ENCODE peak calls at places on chromosomes 13 and 19, in four cellular contexts. Y is HepG2, U is WTC11, L is K562. X is an unnamed sample.

GRCh38 chr19:30078381-30078910 is 136.4 kb downstream of the URI1 start:
- DNase-seq in Y (no peak), U (no peak), L (no peak), X (no peak)

GRCh38 chr19:28670894-28671293 is 542.1 kb downstream of the UQCRFS1 start:
- DNase-seq in L (no peak), U (no peak), Y (no peak), X (no peak)

GRCh38 chr13:35838356-35838755 is 292.8 kb downstream of the DCLK1 start:
- DNase-seq in U (no peak), L (no peak), Y (no peak), X (no peak)

GRCh38 chr13:113351514-113352026 is 12.4 kb downstream of the GRTP1 start:
- DNase-seq in L (no peak), U (no peak), Y (no peak), X (no peak)

GRCh38 chr13:24323036-24323738 is 13.8 kb downstream of the C1QTNF9 start:
- DNase-seq in L (no peak), U (no peak), Y (no peak), X (no peak)

GRCh38 chr19:34847393-34847792 is 74.4 kb upstream of the ZNF599 start:
- DNase-seq in U (no peak), L (no peak), Y (no peak), X (no peak)

GRCh38 chr19:49758292-49758691 is 4.8 kb downstream of the TSKS start:
- DNase-seq in L (peak), U (no peak), Y (no peak), X (no peak)

GRCh38 chr19:375395-376110 is 31.0 kb upstream of the MIER2 start:
- DNase-seq in Y (no peak), U (no peak), L (no peak), X (no peak)

GRCh38 chr19:1151917-1152601 is 22.0 kb downstream of the SBNO2 start:
- DNase-seq in U (no peak), Y (no peak), L (no peak), X (no peak)

GRCh38 chr13:77028202-77028601 is 1.2 kb upstream of the FBXL3 start:
- DNase-seq in Y (no peak), L (no peak), U (no peak), X (no peak)

GRCh38 chr13:64369121-64369520 is 2861.0 kb downstream of the PCDH9 start:
- DNase-seq in U (no peak), Y (no peak), L (no peak), X (no peak)

GRCh38 chr19:3986260-3987041 is 1.2 kb upstream of the EEF2 start:
- DNase-seq in U (peak), Y (peak), L (peak), X (peak)

GRCh38 chr13:91046715-91047327 is 300.7 kb upstream of the MIR17HG start:
- DNase-seq in Y (no peak), L (no peak), U (no peak), X (no peak)

GRCh38 chr13:109113427-109113826 is 484.0 kb downstream of the MYO16 start:
- DNase-seq in Y (no peak), U (no peak), L (no peak), X (no peak)

GRCh38 chr13:90696254-90696653 is 651.2 kb upstream of the MIR17HG start:
- DNase-seq in U (no peak), Y (no peak), L (no peak), X (peak)

GRCh38 chr13:71880753-71881541 is 13.9 kb upstream of the DACH1 start:
- DNase-seq in U (no peak), Y (no peak), L (no peak), X (no peak)

GRCh38 chr19:35439921-35440320 is 8.1 kb upstream of the FFAR2 start:
- DNase-seq in Y (no peak), L (no peak), U (no peak), X (no peak)

GRCh38 chr13:73984949-73985691 is 149.1 kb downstream of the KLF12 start:
- DNase-seq in L (no peak), U (no peak), Y (no peak), X (no peak)

GRCh38 chr19:571127-571974 is 1.0 kb upstream of the BSG start:
- DNase-seq in L (peak), U (peak), Y (peak), X (peak)

GRCh38 chr13:24215007-24215633 is 54.6 kb downstream of the SPATA13 start:
- DNase-seq in Y (no peak), U (no peak), L (no peak), X (no peak)

GRCh38 chr19:49127674-49128544 is 8.6 kb downstream of the PPFIA3 start:
- DNase-seq in L (peak), Y (peak), U (peak), X (peak)

GRCh38 chr19:35592226-35592625 is 6.3 kb downstream of the PMIS2 start:
- DNase-seq in Y (peak), U (peak), L (peak), X (peak)

GRCh38 chr19:18168673-18169381 is 4.8 kb upstream of the IFI30 start:
- DNase-seq in L (no peak), Y (no peak), U (no peak), X (no peak)

GRCh38 chr19:29263305-29264080 is 50.5 kb upstream of the UQCRFS1 start:
- DNase-seq in Y (peak), U (peak), L (peak), X (peak)

GRCh38 chr19:23070353-23070781 is 46.5 kb upstream of the ZNF730 start:
- DNase-seq in L (peak), U (peak), Y (no peak), X (peak)

GRCh38 chr13:36531746-36532486 is 99.6 kb downstream of the CCNA1 start:
- DNase-seq in Y (no peak), U (no peak), L (no peak), X (no peak)

GRCh38 chr19:18635831-18636182 is 1.0 kb upstream of the KLHL26 start:
- DNase-seq in L (no peak), Y (no peak), U (no peak), X (no peak)

GRCh38 chr13:85093808-85094207 is 705.4 kb downstream of the SLITRK6 start:
- DNase-seq in U (no peak), L (no peak), Y (no peak), X (no peak)

GRCh38 chr19:4083677-4084546 is 17.2 kb upstream of the ZBTB7A start:
- DNase-seq in U (no peak), Y (no peak), L (no peak), X (no peak)

GRCh38 chr19:34135401-34135800 is 36.9 kb upstream of the LSM14A start:
- DNase-seq in U (no peak), L (no peak), Y (no peak), X (no peak)

GRCh38 chr13:34364633-34365032 is 546.7 kb downstream of the RFC3 start:
- DNase-seq in L (no peak), U (no peak), Y (no peak), X (no peak)

GRCh38 chr13:49641810-49642291 is 13.5 kb downstream of the ARL11 start:
- DNase-seq in Y (no peak), U (no peak), L (peak), X (no peak)

GRCh38 chr19:10112895-10113591 is 1.6 kb downstream of the P2RY11 start:
- DNase-seq in L (peak), Y (peak), U (peak), X (peak)

GRCh38 chr13:99932912-99933311 is 38.7 kb downstream of the ZIC5 start:
- DNase-seq in L (no peak), Y (no peak), U (no peak), X (no peak)

GRCh38 chr19:37346091-37346490 is 24.8 kb upstream of the ZNF527 start:
- DNase-seq in Y (no peak), L (no peak), U (no peak), X (no peak)
- TF ChIP-seq NR3C1 in Y (no peak), L (no peak), U (no peak), X (no peak)

GRCh38 chr13:42039946-42040729 is 8.3 kb upstream of the DGKH start:
- DNase-seq in Y (no peak), U (peak), L (peak), X (peak)

GRCh38 chr13:42040730-42041016 is 7.8 kb upstream of the DGKH start:
- DNase-seq in Y (no peak), L (no peak), U (no peak), X (no peak)

GRCh38 chr13:42039457-42039945 is 8.9 kb upstream of the DGKH start:
- DNase-seq in U (no peak), Y (no peak), L (no peak), X (peak)

GRCh38 chr13:42041684-42042035 is 6.8 kb upstream of the DGKH start:
- DNase-seq in U (peak), L (peak), Y (no peak), X (peak)

DNA sequence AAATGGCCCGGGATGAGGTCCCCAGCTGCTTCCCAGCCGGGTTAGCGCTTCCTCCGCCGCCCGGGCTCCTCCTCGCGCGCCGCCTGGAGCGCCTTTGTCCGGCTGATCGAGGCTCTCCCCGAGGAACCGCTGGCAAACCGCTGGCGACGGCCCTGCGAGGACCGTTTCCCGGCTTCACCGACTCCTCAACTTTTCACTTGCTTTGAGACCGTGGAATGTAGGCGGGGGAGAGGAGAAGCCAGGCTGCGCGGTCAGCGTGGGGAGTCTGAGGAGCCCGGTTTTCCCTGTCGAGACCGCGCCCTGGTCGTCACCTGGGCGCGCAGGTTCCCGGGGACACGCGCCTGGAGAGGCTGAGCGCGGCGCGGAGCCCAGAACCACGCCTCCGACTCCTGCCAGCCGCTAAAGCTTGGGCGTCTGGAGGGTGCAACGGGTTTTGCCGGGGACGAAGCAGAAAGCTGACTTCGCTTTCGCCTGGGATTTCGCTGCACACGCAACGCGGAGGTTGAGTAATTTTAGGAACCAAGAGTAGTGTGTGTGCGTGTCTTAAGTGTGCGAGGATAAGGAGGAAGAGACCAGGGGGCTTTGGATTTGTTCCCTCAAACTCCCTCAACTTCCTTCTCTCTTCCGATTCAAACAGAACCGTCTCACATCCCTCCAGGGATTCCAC is 7.3 kb upstream of the DGKH start:
- DNase-seq in L (peak), U (peak), Y (no peak), X (peak)
- TF ChIP-seq NR3C1 in L (no peak), U (no peak), Y (no peak), X (no peak)

GRCh38 chr19:55644191-55644833 is 863 bp downstream of the ZNF581 start:
- DNase-seq in U (no peak), L (no peak), Y (no peak), X (no peak)

GRCh38 chr19:55641376-55642152 is 762 bp downstream of the ZNF580 start:
- DNase-seq in L (no peak), Y (no peak), U (no peak), X (peak)

GRCh38 chr19:55642153-55643002 is 1.1 kb upstream of the ZNF581 start:
- DNase-seq in L (no peak), U (peak), Y (no peak), X (no peak)

GRCh38 chr19:55643733-55644116 is 276 bp downstream of the ZNF581 start:
- DNase-seq in U (no peak), Y (no peak), L (peak), X (no peak)

DNA sequence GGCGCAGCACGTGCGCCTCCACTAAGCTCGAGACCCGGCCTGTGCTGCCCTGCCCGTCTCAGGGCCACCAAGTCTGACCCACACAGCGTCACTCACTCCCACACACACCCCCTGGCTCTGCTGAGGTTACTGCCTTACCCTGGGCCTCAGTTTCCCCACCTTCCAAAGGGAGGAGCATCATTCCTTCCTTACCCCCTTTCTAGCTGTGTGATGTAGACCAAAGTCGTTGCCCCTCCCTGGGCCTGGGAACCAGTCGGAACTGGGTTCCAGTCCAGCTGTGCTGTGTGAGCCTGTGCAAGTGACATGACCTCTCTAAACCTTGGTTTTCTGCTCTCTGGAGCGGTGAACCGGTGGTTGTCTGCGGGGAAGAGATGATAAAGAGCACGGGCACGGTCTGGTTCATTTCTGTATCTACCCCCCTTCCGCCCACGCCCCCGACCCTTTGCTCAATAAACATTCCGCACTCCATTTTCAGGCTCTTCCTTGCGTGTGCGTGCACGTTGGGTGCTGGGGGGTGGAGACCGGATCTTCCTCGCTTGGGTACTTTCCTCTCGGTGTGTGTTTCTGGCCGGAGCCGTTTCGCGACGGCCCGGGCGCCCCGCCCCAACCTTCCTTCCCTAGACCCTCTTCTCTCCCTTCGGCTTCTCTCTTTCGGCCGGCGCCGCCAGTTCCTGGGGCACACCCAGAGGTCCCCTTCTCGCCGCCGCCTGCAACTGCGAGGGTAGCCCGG is at the start of gene ZNF581:
- DNase-seq in Y (peak), L (no peak), U (peak), X (peak)
- TF ChIP-seq NR3C1 in Y (no peak), L (no peak), U (no peak), X (no peak)

DNA sequence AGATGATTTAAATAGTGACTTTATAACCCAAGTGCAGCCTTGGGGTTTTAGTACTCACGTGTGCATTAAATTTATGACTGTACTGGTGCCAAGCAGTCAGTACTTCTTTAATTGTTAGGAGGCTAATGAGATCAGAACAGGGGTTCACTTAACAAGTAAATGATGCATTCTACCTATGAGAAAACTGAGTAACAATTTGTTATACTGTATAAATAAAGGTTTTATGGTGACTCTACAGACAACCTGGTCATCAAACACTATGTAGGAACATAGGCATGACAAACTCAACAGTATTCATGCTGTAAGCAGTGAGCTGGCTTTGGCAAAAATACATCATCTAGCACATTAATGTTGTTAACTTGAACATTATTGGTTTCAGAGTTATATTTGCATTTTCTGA is 75.6 kb downstream of the UBL3 start:
- DNase-seq in U (no peak), L (no peak), Y (no peak), X (no peak)
- TF ChIP-seq NR3C1 in U (no peak), L (no peak), Y (no peak), X (no peak)

GRCh38 chr13:50979187-50979586 is 69.6 kb downstream of the RNASEH2B start:
- DNase-seq in L (no peak), Y (no peak), U (no peak), X (no peak)
- TF ChIP-seq NR3C1 in L (no peak), Y (no peak), U (no peak), X (no peak)

DNA sequence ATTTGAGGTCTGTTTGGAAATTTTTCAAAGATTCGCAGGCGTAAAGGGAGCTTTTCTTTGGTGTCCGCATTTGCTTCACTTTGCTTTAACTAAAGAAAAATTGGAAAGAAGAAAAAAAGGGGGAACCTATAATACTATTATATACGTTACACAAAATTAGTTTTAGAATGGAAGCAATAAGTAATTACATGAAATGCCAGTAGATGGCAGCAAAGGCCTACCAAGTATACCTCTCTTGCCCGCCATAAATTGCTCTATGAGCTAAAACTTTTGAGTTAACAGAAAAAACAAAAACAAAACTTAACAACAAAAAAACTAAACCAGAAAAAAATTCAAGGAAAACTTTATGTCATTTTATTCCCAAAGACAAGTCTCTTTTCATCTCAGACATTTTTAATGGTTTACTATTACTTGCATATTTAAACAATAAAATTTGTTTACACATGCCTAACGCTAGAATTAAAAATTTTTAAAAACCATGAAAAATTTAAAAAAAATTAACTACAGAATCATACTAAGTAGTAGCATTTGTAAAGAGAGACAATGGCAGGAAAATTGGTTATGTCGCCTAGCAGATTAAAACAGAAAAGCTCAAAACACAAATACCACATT is 271.4 kb downstream of the NALCN start:
- DNase-seq in L (peak), Y (peak), U (no peak), X (peak)
- TF ChIP-seq NR3C1 in L (no peak), Y (no peak), U (no peak), X (no peak)

GRCh38 chr13:96248103-96248502 is 158.2 kb downstream of the HS6ST3 start:
- DNase-seq in L (no peak), U (no peak), Y (no peak), X (no peak)

GRCh38 chr13:96252903-96253302 is 163.0 kb downstream of the HS6ST3 start:
- DNase-seq in L (no peak), Y (no peak), U (no peak), X (no peak)
- TF ChIP-seq NR3C1 in L (no peak), Y (no peak), U (no peak), X (no peak)

DNA sequence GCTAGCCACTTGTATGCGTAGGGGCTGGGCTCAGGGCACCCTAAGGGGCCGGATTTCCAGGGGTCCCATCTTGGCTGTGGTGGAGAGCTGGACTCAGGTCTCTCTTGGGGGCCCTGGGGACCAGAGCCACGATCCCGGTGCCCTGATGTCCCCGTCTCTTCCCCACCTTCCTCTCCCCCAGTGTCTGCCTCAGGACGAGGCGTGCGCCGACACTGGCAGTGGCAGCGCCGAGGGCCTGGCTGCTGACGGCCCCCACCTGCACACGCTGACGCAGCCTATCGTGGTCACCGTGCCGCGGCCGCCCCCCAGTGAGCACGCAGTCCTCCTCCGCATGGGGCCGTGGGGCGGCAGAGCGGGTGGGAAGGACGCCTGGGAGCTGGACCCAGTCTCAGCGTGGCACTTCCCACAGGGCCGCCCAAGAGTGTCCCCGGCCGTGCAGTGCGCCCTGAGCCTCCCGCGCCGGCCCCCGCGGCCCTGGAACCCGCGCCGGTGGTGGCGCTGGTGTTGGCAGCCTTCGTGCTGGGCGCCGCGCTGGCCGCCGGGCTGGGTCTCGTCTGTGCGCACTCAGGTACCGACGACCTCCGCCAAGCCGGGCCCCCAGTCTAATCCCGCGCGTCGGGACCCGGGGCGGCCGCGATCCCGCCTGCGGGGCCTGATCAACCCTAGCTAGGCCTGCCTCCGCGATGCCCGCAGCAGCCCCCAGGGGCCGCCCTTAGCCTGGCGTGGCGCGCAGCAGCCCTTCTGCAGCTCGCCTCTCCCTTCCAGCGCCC is 2.7 kb upstream of the SNAPC2 start:
- DNase-seq in U (peak), L (no peak), Y (no peak), X (peak)
- TF ChIP-seq NR3C1 in U (peak), L (no peak), Y (no peak), X (no peak)

DNA sequence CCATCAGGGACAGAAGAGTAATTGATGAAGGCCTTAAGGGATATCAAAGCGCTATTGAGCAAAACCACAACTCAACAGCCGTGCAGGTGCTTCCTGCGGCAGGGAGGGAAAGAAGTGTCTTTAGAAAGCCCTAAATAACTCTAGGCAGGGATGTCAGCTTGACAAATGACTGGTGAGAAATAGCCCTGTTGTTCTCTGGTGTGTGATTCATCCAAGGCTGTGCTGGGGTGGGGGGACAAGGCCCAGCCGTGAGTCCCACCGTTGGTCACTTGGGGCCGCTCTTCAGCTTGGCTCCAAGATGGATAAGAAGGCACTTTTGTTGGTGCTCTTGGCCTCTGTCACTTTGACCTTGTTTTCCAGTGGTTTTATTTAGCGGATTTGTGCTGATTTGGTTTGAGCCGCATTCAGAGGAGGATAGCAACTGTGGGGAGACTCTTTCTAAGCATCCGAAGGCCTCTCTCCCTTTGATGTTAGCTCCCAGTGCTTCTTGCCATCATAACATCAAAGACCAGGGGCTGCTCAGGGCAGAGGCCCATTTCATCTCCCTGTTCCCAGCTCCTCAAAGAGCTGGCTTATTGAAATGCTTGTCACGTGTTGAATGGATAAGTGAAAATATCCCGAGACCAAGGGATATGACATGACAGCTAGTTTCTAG is 130.3 kb upstream of the SERP2 start:
- DNase-seq in Y (peak), U (peak), L (peak), X (no peak)
- TF ChIP-seq NR3C1 in Y (no peak), U (no peak), L (no peak), X (no peak)